ENCODE peak calls at places on chromosomes 6 and 20, in five cellular contexts. T is HCT116, G is H9, F is PC-9, A is cardiac muscle cell. L is an unnamed sample.

GRCh38 chr6:14502551-14502950 is 385.0 kb downstream of the CD83 start:
- DNase-seq in T (no peak), G (no peak), F (peak; percentile 35), A (no peak), L (no peak)

GRCh38 chr6:106466211-106466610 is 105.7 kb downstream of the CRYBG1 start:
- DNase-seq in T (no peak), G (no peak), F (no peak), A (no peak), L (no peak)

GRCh38 chr6:116405147-116405546 is 34.4 kb downstream of the DSE start:
- DNase-seq in T (no peak), G (no peak), F (no peak), A (peak; percentile 7), L (no peak)

GRCh38 chr6:9499709-9500108 is 915.2 kb downstream of the TFAP2A start:
- DNase-seq in T (no peak), G (no peak), F (no peak), A (no peak), L (no peak)

GRCh38 chr6:73739097-73739496 is 43.1 kb downstream of the CD109 start:
- DNase-seq in T (peak; percentile 52), G (no peak), F (no peak), A (peak; percentile 80), L (no peak)

GRCh38 chr20:50726955-50727791 is 4.2 kb upstream of the PARD6B start:
- DNase-seq in T (no peak), G (peak; percentile 0), F (no peak), A (no peak), L (no peak)

GRCh38 chr20:2693286-2693995 is 861 bp downstream of the EBF4 start:
- DNase-seq in T (no peak), G (peak; percentile 50), F (no peak), A (peak; percentile 56), L (peak; percentile 62)

GRCh38 chr6:69953491-69953890 is 87.1 kb downstream of the COL19A1 start:
- DNase-seq in T (no peak), G (no peak), F (no peak), A (no peak), L (peak; percentile 41)

GRCh38 chr6:130864344-130864743 is 37.1 kb downstream of the SMLR1 start:
- DNase-seq in T (no peak), G (no peak), F (no peak), A (no peak), L (peak; percentile 25)

GRCh38 chr20:63966172-63966943 is 3.4 kb downstream of the ZNF512B start:
- DNase-seq in T (no peak), G (no peak), F (no peak), A (no peak), L (peak; percentile 7)

GRCh38 chr20:10644458-10645204 is 29.2 kb downstream of the JAG1 start:
- DNase-seq in T (no peak), G (no peak), F (no peak), A (no peak), L (no peak)

GRCh38 chr6:7538484-7538883 is 3.0 kb upstream of the DSP start:
- DNase-seq in T (no peak), G (no peak), F (no peak), A (no peak), L (no peak)

GRCh38 chr6:132153221-132153896 is 202.2 kb upstream of the CCN2 start:
- DNase-seq in T (no peak), G (no peak), F (no peak), A (no peak), L (no peak)

GRCh38 chr6:93675856-93676255 is 256.5 kb upstream of the EPHA7 start:
- DNase-seq in T (no peak), G (no peak), F (no peak), A (no peak), L (no peak)

GRCh38 chr6:62623851-62624532 is 338.0 kb upstream of the KHDRBS2 start:
- DNase-seq in T (no peak), G (no peak), F (no peak), A (no peak), L (no peak)

GRCh38 chr20:11098888-11099287 is 425.1 kb upstream of the JAG1 start:
- DNase-seq in T (peak; percentile 8), G (no peak), F (no peak), A (no peak), L (no peak)

GRCh38 chr6:26158581-26159416 is 71.6 kb downstream of the HFE start:
- DNase-seq in T (no peak), G (no peak), F (no peak), A (peak; percentile 30), L (peak; percentile 37)

GRCh38 chr20:24895898-24896658 is 53.0 kb upstream of the CST7 start:
- DNase-seq in T (no peak), G (no peak), F (no peak), A (no peak), L (no peak)

GRCh38 chr6:37324131-37325033 is 29.4 kb upstream of the RNF8 start:
- DNase-seq in T (peak; percentile 28), G (no peak), F (no peak), A (no peak), L (no peak)

GRCh38 chr20:45938727-45939438 is 4.4 kb downstream of the PCIF1 start:
- DNase-seq in T (peak; percentile 8), G (peak; percentile 96), F (no peak), A (no peak), L (no peak)

GRCh38 chr20:50744143-50744792 is 12.9 kb downstream of the PARD6B start:
- DNase-seq in T (peak; percentile 67), G (peak; percentile 56), F (peak; percentile 72), A (peak; percentile 83), L (no peak)

GRCh38 chr6:142838821-142839685 is 105.9 kb downstream of the HIVEP2 start:
- DNase-seq in T (peak; percentile 86), G (no peak), F (no peak), A (no peak), L (no peak)

GRCh38 chr20:13865825-13866351 is 81.1 kb downstream of the NDUFAF5 start:
- DNase-seq in T (no peak), G (no peak), F (no peak), A (no peak), L (no peak)

GRCh38 chr6:72040106-72040505 is 153.8 kb downstream of the RIMS1 start:
- DNase-seq in T (no peak), G (no peak), F (no peak), A (peak; percentile 14), L (no peak)

GRCh38 chr6:112626468-112627082 is 279.4 kb downstream of the RFPL4B start:
- DNase-seq in T (no peak), G (no peak), F (no peak), A (no peak), L (no peak)

GRCh38 chr6:105474234-105474633 is 71.4 kb upstream of the PREP start:
- DNase-seq in T (no peak), G (no peak), F (no peak), A (no peak), L (no peak)

GRCh38 chr20:19735446-19735845 is 22.6 kb upstream of the RIN2 start:
- DNase-seq in T (peak; percentile 19), G (peak; percentile 48), F (peak; percentile 79), A (no peak), L (peak; percentile 72)

GRCh38 chr6:163708459-163708858 is 293.9 kb downstream of the QKI start:
- DNase-seq in T (no peak), G (no peak), F (no peak), A (no peak), L (no peak)

GRCh38 chr6:163418273-163419029 is 3.9 kb downstream of the QKI start:
- DNase-seq in T (no peak), G (no peak), F (no peak), A (no peak), L (no peak)

GRCh38 chr6:45323656-45324224 is 4.4 kb upstream of the RUNX2 start:
- DNase-seq in T (no peak), G (no peak), F (no peak), A (no peak), L (no peak)

GRCh38 chr6:125001684-125002083 is 39.4 kb downstream of the RNF217 start:
- DNase-seq in T (no peak), G (no peak), F (no peak), A (no peak), L (no peak)

GRCh38 chr20:17786221-17786718 is 86.5 kb downstream of the BANF2 start:
- DNase-seq in T (no peak), G (no peak), F (no peak), A (no peak), L (no peak)

GRCh38 chr6:168618546-168619315 is 177.7 kb downstream of the SMOC2 start:
- DNase-seq in T (no peak), G (no peak), F (no peak), A (no peak), L (no peak)
- TF ChIP-seq CTCF in T (no peak), G (no peak), F (no peak), A (no peak), L (no peak)

DNA sequence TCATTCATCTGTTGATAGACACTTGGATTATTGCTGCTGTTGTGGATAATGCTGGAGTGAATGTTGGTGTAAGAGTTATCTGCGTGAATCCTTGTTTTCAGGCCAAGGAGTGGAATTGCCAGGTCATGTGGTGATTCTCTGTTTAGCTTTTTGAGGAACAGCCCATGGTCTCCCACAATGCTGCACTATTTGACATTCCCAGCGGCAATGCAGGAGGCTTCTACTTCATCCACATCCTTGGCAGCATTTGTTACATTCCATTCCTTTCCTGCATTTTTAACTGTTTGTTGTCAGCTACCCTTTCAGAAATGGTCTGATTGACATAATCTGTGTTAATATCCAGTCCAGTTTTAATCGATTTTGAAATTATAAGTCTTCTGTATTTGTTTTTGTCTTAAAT is 51.7 kb upstream of the CLDN20 start:
- DNase-seq in T (no peak), G (no peak), F (no peak), A (no peak), L (no peak)
- TF ChIP-seq CTCF in T (no peak), G (no peak), F (no peak), A (no peak), L (no peak)

GRCh38 chr6:50815436-50816114 is 3.1 kb upstream of the TFAP2B start:
- DNase-seq in T (no peak), G (no peak), F (no peak), A (no peak), L (no peak)
- TF ChIP-seq CTCF in T (no peak), G (no peak), F (peak; percentile 8), A (peak; percentile 44), L (no peak)

DNA sequence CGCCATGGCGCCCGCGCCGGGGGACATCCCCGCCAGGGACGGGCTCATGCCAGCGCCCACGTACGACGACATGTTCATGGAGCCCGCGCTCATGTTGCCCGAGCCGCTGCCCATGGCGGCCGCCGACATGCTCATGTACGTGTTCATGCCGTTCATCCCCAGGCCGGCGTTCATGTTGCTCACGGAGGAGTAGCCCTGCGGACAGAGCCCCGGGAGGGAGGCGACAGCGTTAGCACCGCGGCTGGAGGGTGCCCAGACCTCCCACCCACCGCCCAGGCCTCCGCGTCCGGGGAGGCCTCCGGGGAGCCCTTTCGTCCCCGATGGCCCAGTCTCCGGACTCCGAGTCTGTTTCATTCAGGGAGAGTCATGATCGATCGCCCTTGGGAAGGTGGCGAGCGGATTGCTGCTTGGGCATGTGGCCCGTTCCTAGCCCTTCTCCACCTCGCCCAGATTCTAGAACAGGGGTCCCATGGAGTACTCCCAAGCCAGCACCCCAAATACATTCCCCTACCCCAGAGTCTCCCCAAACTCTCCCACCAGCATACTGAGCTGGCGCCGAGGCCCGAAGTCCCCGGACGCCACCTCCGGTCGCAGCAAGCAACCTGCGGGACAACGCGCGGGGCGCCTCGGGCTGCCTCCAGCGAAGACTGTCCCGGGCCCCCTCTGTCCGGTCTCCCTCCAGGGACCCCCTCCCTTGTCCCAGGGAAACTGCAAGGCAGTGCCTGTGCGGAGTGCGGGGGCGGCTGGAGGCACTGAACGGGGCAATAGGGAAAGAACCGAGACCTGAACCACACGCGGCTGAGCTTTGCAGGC is 1.2 kb downstream of the FOXA2 start:
- DNase-seq in T (no peak), G (peak; percentile 52), F (no peak), A (peak; percentile 20), L (peak; percentile 46)
- TF ChIP-seq CTCF in T (no peak), G (no peak), F (no peak), A (no peak), L (no peak)

GRCh38 chr20:208937-209566 is 18.0 kb upstream of the DEFB129 start:
- DNase-seq in T (peak; percentile 38), G (no peak), F (peak; percentile 4), A (peak; percentile 37), L (no peak)
- TF ChIP-seq CTCF in T (peak; percentile 58), G (peak; percentile 71), F (peak; percentile 56), A (peak; percentile 68), L (peak; percentile 16)

L was measured in glutamatergic neuron.